ENCODE peak calls at places on chromosomes 13 and 19, in ten cellular contexts. O is ovary, M is testis, Q is AG08396, N is fibroblast of the conjunctiva, Z is NCI-H2081, I is putamen, C is NCI-H146, B is RPMI7951, A is G401. E is an unnamed sample.

GRCh38 chr19:30090476-30090875 is 148.4 kb downstream of the URI1 start:
- DNase-seq in M (no peak), A (no peak), Q (no peak), O (no peak), C (no peak), Z (no peak), B (no peak), N (no peak), I (no peak), E (no peak)

GRCh38 chr19:9528757-9529336 is 9.6 kb downstream of the ZNF426 start:
- DNase-seq in C (no peak), A (no peak), I (no peak), O (no peak), B (peak; percentile 31), Q (no peak), Z (no peak), M (no peak), N (no peak), E (peak; percentile 19)

GRCh38 chr13:36789061-36789460 is 30.0 kb upstream of the RFXAP start:
- DNase-seq in Z (no peak), Q (no peak), B (no peak), I (no peak), O (no peak), N (no peak), M (no peak), A (no peak), C (no peak), E (no peak)

GRCh38 chr13:27977476-27978300 is 8.6 kb upstream of the CDX2 start:
- DNase-seq in A (no peak), O (no peak), Q (no peak), C (no peak), Z (no peak), N (no peak), M (no peak), B (no peak), I (no peak), E (no peak)

GRCh38 chr13:64871742-64872141 is 2358.4 kb downstream of the PCDH9 start:
- DNase-seq in O (no peak), I (no peak), M (no peak), Z (no peak), B (no peak), C (no peak), Q (no peak), A (no peak), N (no peak), E (no peak)

GRCh38 chr13:53064721-53065120 is 36.1 kb downstream of the OLFM4 start:
- DNase-seq in I (no peak), Q (no peak), M (no peak), N (no peak), O (no peak), B (no peak), Z (peak; percentile 81), C (peak; percentile 63), A (no peak), E (no peak)

GRCh38 chr19:52935434-52935833 is 12.2 kb upstream of the ZNF888 start:
- DNase-seq in N (no peak), M (no peak), B (peak; percentile 28), Q (no peak), A (no peak), O (no peak), C (no peak), I (no peak), Z (no peak), E (peak; percentile 79)

GRCh38 chr19:38401148-38401547 is 1.7 kb upstream of the FAM98C start:
- DNase-seq in C (no peak), I (no peak), A (no peak), M (no peak), Z (no peak), O (no peak), Q (no peak), N (no peak), B (peak; percentile 56), E (peak; percentile 49)

GRCh38 chr13:20125783-20126165 is 35.1 kb downstream of the GJA3 start:
- DNase-seq in I (no peak), B (no peak), M (no peak), Q (no peak), N (no peak), Z (no peak), C (no peak), A (no peak), O (no peak), E (no peak)

GRCh38 chr19:11382898-11383705 is 1.0 kb downstream of the EPOR start:
- DNase-seq in C (peak; percentile 80), A (no peak), Z (peak; percentile 30), I (no peak), O (peak; percentile 52), B (peak; percentile 42), M (peak; percentile 57), N (no peak), Q (peak; percentile 68), E (no peak)

GRCh38 chr19:43638991-43639494 is 607 bp downstream of the CADM4 start:
- DNase-seq in B (no peak), I (no peak), O (no peak), A (no peak), C (no peak), Z (no peak), M (no peak), N (no peak), Q (no peak), E (no peak)

GRCh38 chr13:34591163-34591562 is 350.9 kb upstream of the NBEA start:
- DNase-seq in Q (no peak), Z (no peak), A (no peak), O (no peak), C (no peak), N (no peak), M (no peak), B (no peak), I (no peak), E (no peak)

GRCh38 chr13:75993823-75994222 is 357.7 kb downstream of the LMO7 start:
- DNase-seq in C (no peak), I (no peak), M (no peak), B (no peak), Z (no peak), Q (no peak), O (no peak), N (no peak), A (no peak), E (no peak)